ENCODE peak calls at places on chromosomes 3 and 15, in ten cellular contexts. V is HTR-8/SVneo; O is COR-L47; Y is NCI-H526; F is naive thymus-derived CD4-positive, alpha-beta T cell; Z is erythroblast; Q is H9; X is T-cell; T is Caco-2; B is BJ. D is an unnamed sample.
A peak's percentile ranks its signal among the peaks of the same experiment; 100 is the strongest.

GRCh38 chr3:101848754-101849713 is at the start of gene NFKBIZ:
- DNase-seq in T (peak; percentile 96), Z (peak; percentile 96), B (peak; percentile 66), V (peak; percentile 87), O (peak; percentile 68), F (peak; percentile 94), X (peak; percentile 92), Y (peak; percentile 96), Q (peak; percentile 94), D (peak; percentile 58)

GRCh38 chr3:104461431-104461830 is 905.3 kb upstream of the ALCAM start:
- DNase-seq in Y (no peak), X (no peak), Z (no peak), Q (no peak), V (no peak), O (no peak), B (no peak), T (no peak), F (no peak), D (no peak)

GRCh38 chr3:157786216-157786615 is 283.0 kb upstream of the VEPH1 start:
- DNase-seq in Y (no peak), O (no peak), X (no peak), B (peak; percentile 94), F (no peak), Z (no peak), V (peak; percentile 10), T (no peak), Q (no peak), D (peak; percentile 92)

GRCh38 chr3:32373844-32374243 is 17.8 kb upstream of the CMTM7 start:
- DNase-seq in Y (no peak), Q (no peak), T (no peak), X (no peak), V (no peak), Z (no peak), O (no peak), F (no peak), B (no peak), D (no peak)

GRCh38 chr3:13706451-13706850 is 157.5 kb downstream of the FBLN2 start:
- DNase-seq in B (no peak), X (no peak), O (no peak), Y (no peak), V (no peak), T (peak; percentile 11), Z (no peak), Q (no peak), F (no peak), D (no peak)

GRCh38 chr3:124260206-124260915 is 268.4 kb upstream of the ROPN1 start:
- DNase-seq in V (peak; percentile 29), Z (peak; percentile 1), F (no peak), O (no peak), X (no peak), Y (no peak), Q (no peak), B (no peak), T (no peak), D (peak; percentile 78)

GRCh38 chr3:155607761-155608160 is 137.1 kb downstream of the PLCH1 start:
- DNase-seq in Y (no peak), V (no peak), X (no peak), Q (no peak), T (no peak), F (no peak), B (no peak), Z (no peak), O (no peak), D (no peak)

GRCh38 chr3:189353318-189353958 is 181.7 kb downstream of the TPRG1 start:
- DNase-seq in X (no peak), Z (no peak), V (no peak), Q (no peak), T (no peak), Y (no peak), O (no peak), B (no peak), F (no peak), D (no peak)

GRCh38 chr3:127475975-127476374 is 114.6 kb downstream of the TPRA1 start:
- DNase-seq in T (no peak), B (no peak), Y (no peak), Q (no peak), O (no peak), Z (peak; percentile 51), F (no peak), X (no peak), V (no peak), D (no peak)

GRCh38 chr3:816605-817004 is 276.2 kb upstream of the CNTN6 start:
- DNase-seq in Z (no peak), X (no peak), T (no peak), Y (no peak), B (no peak), O (no peak), V (no peak), Q (no peak), F (no peak), D (no peak)

GRCh38 chr15:22794063-22794462 is 7.6 kb downstream of the NIPA1 start:
- DNase-seq in T (no peak), Y (no peak), B (no peak), Z (no peak), O (no peak), F (no peak), X (no peak), V (no peak), Q (no peak), D (no peak)

GRCh38 chr3:83946554-83946953 is 1012.2 kb upstream of the CADM2 start:
- DNase-seq in Y (no peak), Z (no peak), X (no peak), T (no peak), F (no peak), V (peak; percentile 9), B (no peak), Q (peak; percentile 38), O (no peak), D (no peak)

GRCh38 chr3:134601539-134602439 is 49.0 kb downstream of the KY start:
- DNase-seq in O (peak; percentile 40), V (no peak), F (no peak), Y (peak; percentile 37), X (no peak), Q (peak; percentile 84), Z (peak; percentile 58), T (peak; percentile 62), B (no peak), D (no peak)

GRCh38 chr3:176919836-176920760 is 277.2 kb downstream of the TBL1XR1 start:
- DNase-seq in Z (no peak), Y (no peak), O (peak; percentile 95), T (no peak), B (no peak), V (no peak), Q (no peak), F (no peak), X (no peak), D (no peak)

GRCh38 chr15:38130739-38131498 is 121.7 kb upstream of the SPRED1 start:
- DNase-seq in X (no peak), Z (no peak), B (peak; percentile 92), Q (no peak), V (peak; percentile 6), T (no peak), O (no peak), Y (no peak), F (no peak), D (peak; percentile 94)

GRCh38 chr3:9553021-9553948 is at the start of gene LHFPL4:
- DNase-seq in Q (peak; percentile 32), X (no peak), B (no peak), Z (no peak), Y (peak; percentile 63), F (no peak), T (no peak), O (no peak), V (no peak), D (no peak)

GRCh38 chr3:185330644-185331043 is 32.3 kb upstream of the MAP3K13 start:
- DNase-seq in O (no peak), X (no peak), B (no peak), Z (no peak), T (no peak), V (no peak), F (no peak), Y (no peak), Q (peak; percentile 26), D (no peak)

GRCh38 chr15:33083232-33084006 is 111.1 kb downstream of the FMN1 start:
- DNase-seq in Y (peak; percentile 18), T (no peak), Q (peak; percentile 55), V (no peak), X (no peak), B (no peak), O (no peak), Z (no peak), F (no peak), D (no peak)

GRCh38 chr3:133472242-133472641 is 72.4 kb downstream of the BFSP2 start:
- DNase-seq in F (no peak), O (peak; percentile 64), X (no peak), T (no peak), B (no peak), Z (no peak), Y (no peak), V (no peak), Q (peak; percentile 75), D (no peak)

GRCh38 chr3:161316006-161316689 is 55.2 kb downstream of the SPTSSB start:
- DNase-seq in Y (no peak), T (no peak), O (no peak), Q (no peak), X (no peak), V (no peak), Z (no peak), B (no peak), F (no peak), D (no peak)

GRCh38 chr3:13651775-13652428 is 103.0 kb downstream of the FBLN2 start:
- DNase-seq in O (no peak), X (no peak), B (no peak), Y (no peak), Z (no peak), F (no peak), V (no peak), Q (no peak), T (no peak), D (no peak)

GRCh38 chr3:133949438-133949837 is 53.8 kb upstream of the RAB6B start:
- DNase-seq in V (no peak), B (no peak), X (no peak), Z (no peak), O (peak; percentile 97), Q (peak; percentile 73), T (no peak), F (no peak), Y (no peak), D (no peak)

GRCh38 chr15:51450001-51450400 is 108.5 kb downstream of the GLDN start:
- DNase-seq in Q (no peak), Y (no peak), Z (no peak), T (no peak), X (no peak), V (no peak), B (no peak), F (no peak), O (no peak), D (no peak)

GRCh38 chr15:58492661-58493397 is 61.0 kb downstream of the LIPC start:
- DNase-seq in T (no peak), Q (no peak), B (no peak), O (no peak), X (no peak), Y (no peak), Z (peak; percentile 59), V (no peak), F (no peak), D (no peak)

GRCh38 chr15:75233504-75234190 is 24.5 kb upstream of the GOLGA6C start:
- DNase-seq in Z (no peak), Y (no peak), Q (no peak), X (no peak), V (no peak), T (no peak), B (no peak), F (no peak), O (no peak), D (no peak)

GRCh38 chr3:142319094-142319493 is 93.7 kb upstream of the GK5 start:
- DNase-seq in Y (no peak), F (no peak), B (peak; percentile 9), O (no peak), Z (peak; percentile 52), Q (no peak), T (no peak), V (no peak), X (no peak), D (peak; percentile 44)

GRCh38 chr3:37997321-37997720 is 6.7 kb downstream of the VILL start:
- DNase-seq in B (no peak), Y (no peak), V (no peak), Q (no peak), F (no peak), Z (no peak), O (no peak), X (no peak), T (peak; percentile 30), D (no peak)

GRCh38 chr15:43143203-43143941 is 10.0 kb downstream of the TMEM62 start:
- DNase-seq in X (no peak), F (no peak), Z (no peak), V (no peak), T (no peak), B (no peak), Q (no peak), O (no peak), Y (no peak), D (no peak)

D was measured in GM04503.